ENCODE peak calls at places on chromosomes 3 and 15, in seven cellular contexts. U is transverse colon, R is H7, Y is RWPE1, X is ELF-1, C is AG04450, M is sciatic nerve. G is an unnamed sample.
A peak's percentile ranks its signal among the peaks of the same experiment; 100 is the strongest.

GRCh38 chr15:51869074-51869425 is 39.6 kb downstream of the TMOD3 start:
- DNase-seq in U (peak; percentile 67), R (no peak), Y (peak; percentile 48), X (no peak), C (peak; percentile 70), M (no peak), G (no peak)

GRCh38 chr3:146838221-146838620 is 233.1 kb upstream of the PLSCR5 start:
- DNase-seq in U (no peak), R (no peak), Y (no peak), X (no peak), C (no peak), M (no peak), G (no peak)

GRCh38 chr15:22258402-22259150 is 178.2 kb downstream of the OR4M2 start:
- DNase-seq in U (no peak), R (no peak), Y (no peak), X (no peak), C (no peak), M (no peak), G (no peak)

GRCh38 chr15:64905119-64905831 is 6.4 kb upstream of the ANKDD1A start:
- DNase-seq in U (peak; percentile 79), R (peak; percentile 96), Y (peak; percentile 48), X (peak; percentile 97), C (no peak), M (peak; percentile 89), G (peak; percentile 95)

GRCh38 chr3:46228259-46229222 is 13.7 kb upstream of the CCR3 start:
- DNase-seq in U (no peak), R (no peak), Y (peak; percentile 59), X (no peak), C (no peak), M (no peak), G (no peak)

GRCh38 chr3:186717039-186717457 is at the start of gene KNG1:
- DNase-seq in U (no peak), R (no peak), Y (no peak), X (no peak), C (no peak), M (no peak), G (no peak)

GRCh38 chr3:72355168-72355567 is 493.1 kb downstream of the SHQ1 start:
- DNase-seq in U (no peak), R (no peak), Y (no peak), X (no peak), C (no peak), M (no peak), G (no peak)

GRCh38 chr3:133384331-133385027 is 15.4 kb upstream of the BFSP2 start:
- DNase-seq in U (peak; percentile 25), R (peak; percentile 86), Y (peak; percentile 53), X (peak; percentile 86), C (peak; percentile 26), M (no peak), G (peak; percentile 84)